ENCODE peak calls at places on chromosome 19, in four cellular contexts. S is Peyer's patch; M is effector CD4-positive, alpha-beta T cell; Y is T1000. H is an unnamed sample.

GRCh38 chr19:342801-343421 is 1.7 kb downstream of the MIER2 start:
- DNase-seq in S (no peak), M (no peak), Y (peak; percentile 59), H (no peak)

GRCh38 chr19:16325161-16325527 is 518 bp downstream of the KLF2 start:
- DNase-seq in S (peak; percentile 59), M (peak; percentile 40), Y (no peak), H (no peak)

GRCh38 chr19:51808333-51808986 is 13.5 kb downstream of the FPR3 start:
- DNase-seq in S (no peak), Y (no peak), M (no peak), H (no peak)

GRCh38 chr19:33242129-33242528 is 16.5 kb upstream of the SLC7A10 start:
- DNase-seq in M (no peak), Y (no peak), S (no peak), H (no peak)

GRCh38 chr19:3409346-3410064 is 43.1 kb downstream of the NFIC start:
- DNase-seq in M (no peak), Y (no peak), S (no peak), H (no peak)

GRCh38 chr19:27776524-27776923 is 1436.4 kb downstream of the UQCRFS1 start:
- DNase-seq in M (no peak), Y (no peak), S (no peak), H (no peak)

GRCh38 chr19:4524808-4525562 is 6.7 kb upstream of the PLIN4 start:
- DNase-seq in Y (peak; percentile 42), S (peak; percentile 72), M (peak; percentile 61), H (peak; percentile 60)

GRCh38 chr19:20077791-20078463 is at the start of gene ZNF90:
- DNase-seq in M (peak; percentile 85), S (peak; percentile 72), Y (peak; percentile 85), H (peak; percentile 88)

GRCh38 chr19:1295169-1296012 is 9.7 kb downstream of the EFNA2 start:
- DNase-seq in S (no peak), M (peak; percentile 23), Y (no peak), H (peak; percentile 41)

GRCh38 chr19:4597278-4597974 is 37.9 kb upstream of the SEMA6B start:
- DNase-seq in S (no peak), M (no peak), Y (no peak), H (no peak)

GRCh38 chr19:45773384-45773783 is 4.3 kb upstream of the SIX5 start:
- DNase-seq in M (no peak), Y (no peak), S (no peak), H (no peak)

GRCh38 chr19:39397360-39398296 is 6.5 kb downstream of the MED29 start:
- DNase-seq in M (peak; percentile 93), S (peak; percentile 97), Y (peak; percentile 81), H (peak; percentile 94)

GRCh38 chr19:1474011-1474764 is 4.8 kb downstream of the C19orf25 start:
- DNase-seq in Y (no peak), S (no peak), M (no peak), H (no peak)

GRCh38 chr19:38743394-38744297 is 628 bp downstream of the CAPN12 start:
- DNase-seq in S (no peak), Y (no peak), M (no peak), H (no peak)

GRCh38 chr19:47564081-47564480 is 8.9 kb downstream of the ZNF541 start:
- DNase-seq in M (no peak), Y (no peak), S (no peak), H (no peak)

GRCh38 chr19:4201798-4202197 is 19.3 kb downstream of the ANKRD24 start:
- DNase-seq in Y (no peak), S (no peak), M (no peak), H (no peak)

GRCh38 chr19:55432355-55432959 is 10.6 kb downstream of the SHISA7 start:
- DNase-seq in S (no peak), Y (no peak), M (no peak), H (no peak)

GRCh38 chr19:49852631-49853126 is 1.7 kb downstream of the PTOV1 start:
- DNase-seq in Y (no peak), S (no peak), M (no peak), H (no peak)

GRCh38 chr19:51784109-51784785 is 10.7 kb upstream of the FPR3 start:
- DNase-seq in M (no peak), S (no peak), Y (no peak), H (no peak)

GRCh38 chr19:55676384-55676783 is 1.4 kb downstream of the EPN1 start:
- DNase-seq in Y (no peak), M (no peak), S (no peak), H (no peak)

GRCh38 chr19:44576843-44577565 is 36.4 kb upstream of the IGSF23 start:
- DNase-seq in Y (no peak), M (no peak), S (peak; percentile 58), H (no peak)

GRCh38 chr19:57803594-57804325 is 11.0 kb downstream of the ZNF552 start:
- DNase-seq in M (no peak), S (peak; percentile 59), Y (no peak), H (no peak)

GRCh38 chr19:48123907-48124675 is 13.5 kb upstream of the PLA2G4C start:
- DNase-seq in S (no peak), Y (no peak), M (no peak), H (no peak)

GRCh38 chr19:42528354-42529247 is at the start of gene CEACAM1:
- DNase-seq in Y (no peak), M (peak; percentile 28), S (peak; percentile 85), H (peak; percentile 79)

GRCh38 chr19:53980553-53981407 is 10.7 kb upstream of the CACNG6 start:
- DNase-seq in S (no peak), Y (no peak), M (no peak), H (no peak)

GRCh38 chr19:17966497-17967257 is at the start of gene KCNN1:
- DNase-seq in S (no peak), M (no peak), Y (no peak), H (no peak)

GRCh38 chr19:14113762-14114414 is 3.7 kb downstream of the PRKACA start:
- DNase-seq in M (peak; percentile 49), Y (no peak), S (no peak), H (peak; percentile 30)

GRCh38 chr19:3366761-3367571 is 583 bp downstream of the NFIC start:
- DNase-seq in Y (no peak), S (no peak), M (no peak), H (no peak)

GRCh38 chr19:45340899-45341453 is 426 bp downstream of the KLC3 start:
- DNase-seq in S (no peak), Y (no peak), M (no peak), H (no peak)

GRCh38 chr19:8665468-8666213 is 33.0 kb downstream of the ACTL9 start:
- DNase-seq in M (no peak), S (no peak), Y (no peak), H (no peak)

GRCh38 chr19:58581227-58582141 is 8.3 kb upstream of the MZF1 start:
- DNase-seq in Y (no peak), M (peak; percentile 86), S (peak; percentile 77), H (peak; percentile 74)

GRCh38 chr19:43724896-43725295 is 9.0 kb downstream of the IRGC start:
- DNase-seq in Y (no peak), S (no peak), M (no peak), H (no peak)

GRCh38 chr19:15195987-15196682 is 4.7 kb downstream of the NOTCH3 start:
- DNase-seq in M (no peak), S (peak; percentile 89), Y (no peak), H (no peak)

GRCh38 chr19:2148482-2149135 is 2.8 kb downstream of the AP3D1 start:
- DNase-seq in Y (no peak), S (no peak), M (no peak), H (no peak)

H was measured in CD4-positive, CD25-positive, alpha-beta regulatory T cell.